ENCODE peak calls at places on chromosomes 12 and 14, in nine cellular contexts. P is fibroblast of mammary gland; V is heart right ventricle; W is posterior cingulate gyrus; B is stimulated activated CD4-positive, alpha-beta T cell treated with anti-CD3 and anti-CD28 coated beads, TNF-alpha, amount 100 ng/mL, for 4 hours; S is frontal cortex; X is SK-N-DZ; D is sciatic nerve; A is kidney epithelial cell. M is an unnamed sample.

GRCh38 chr12:13576935-13577334 is 380.4 kb downstream of the EMP1 start:
- DNase-seq in P (no peak), V (no peak), W (no peak), B (no peak), S (no peak), X (no peak), D (no peak), A (no peak), M (no peak)

GRCh38 chr12:81987351-81987750 is 228.2 kb upstream of the PPFIA2 start:
- DNase-seq in P (no peak), V (no peak), W (no peak), B (no peak), S (no peak), X (no peak), D (no peak), A (no peak), M (no peak)

GRCh38 chr14:63283501-63284248 is 35.1 kb downstream of the GPHB5 start:
- DNase-seq in P (no peak), V (no peak), W (no peak), B (no peak), S (no peak), X (peak), D (no peak), A (no peak), M (no peak)

GRCh38 chr12:22529281-22530060 is 14.9 kb downstream of the C2CD5 start:
- DNase-seq in P (peak), V (no peak), W (no peak), B (no peak), S (no peak), X (peak), D (no peak), A (no peak), M (no peak)

GRCh38 chr12:58491296-58491695 is 429.0 kb downstream of the LRIG3 start:
- DNase-seq in P (peak), V (no peak), W (no peak), B (no peak), S (no peak), X (no peak), D (no peak), A (no peak), M (no peak)

GRCh38 chr14:55221186-55221585 is 29.8 kb upstream of the DLGAP5 start:
- DNase-seq in P (peak), V (no peak), W (no peak), B (no peak), S (no peak), X (no peak), D (no peak), A (peak), M (no peak)

GRCh38 chr12:122336015-122336946 is 70.0 kb upstream of the VPS33A start:
- DNase-seq in P (peak), V (no peak), W (no peak), B (peak), S (no peak), X (peak), D (no peak), A (no peak), M (no peak)

GRCh38 chr14:99268776-99269510 is 3.1 kb downstream of the BCL11B start:
- DNase-seq in P (no peak), V (no peak), W (no peak), B (no peak), S (no peak), X (peak), D (no peak), A (no peak), M (no peak)

GRCh38 chr14:80491131-80491530 is 279.8 kb upstream of the DIO2 start:
- DNase-seq in P (peak), V (peak), W (no peak), B (no peak), S (no peak), X (no peak), D (peak), A (no peak), M (no peak)

GRCh38 chr12:68577949-68578348 is 32.8 kb upstream of the RAP1B start:
- DNase-seq in P (no peak), V (no peak), W (no peak), B (no peak), S (no peak), X (no peak), D (no peak), A (no peak), M (no peak)

GRCh38 chr14:33375781-33376180 is 437.1 kb downstream of the NPAS3 start:
- DNase-seq in P (peak), V (no peak), W (no peak), B (no peak), S (no peak), X (no peak), D (no peak), A (no peak), M (no peak)

GRCh38 chr12:123250471-123251383 is 17.5 kb downstream of the MTRFR start:
- DNase-seq in P (no peak), V (no peak), W (no peak), B (no peak), S (no peak), X (no peak), D (no peak), A (peak), M (no peak)

GRCh38 chr12:70255311-70255710 is 12.1 kb downstream of the CNOT2 start:
- DNase-seq in P (peak), V (no peak), W (no peak), B (no peak), S (no peak), X (no peak), D (no peak), A (no peak), M (no peak)

GRCh38 chr14:90184094-90184493 is 72.3 kb upstream of the PSMC1 start:
- DNase-seq in P (no peak), V (no peak), W (no peak), B (no peak), S (no peak), X (no peak), D (no peak), A (no peak), M (no peak)

GRCh38 chr14:97074456-97074855 is 277.3 kb downstream of the VRK1 start:
- DNase-seq in P (peak), V (no peak), W (no peak), B (no peak), S (no peak), X (no peak), D (no peak), A (no peak), M (no peak)

M was measured in nucleus accumbens.